ENCODE peak calls at places on chromosomes 11 and 22, in eight cellular contexts. L is lower lobe of right lung, Z is spleen, D is A549, I is adrenal gland, V is prostate gland, Q is Caco-2, O is right lobe of liver. Y is an unnamed sample.

GRCh38 chr11:107688322-107688918 is 23.4 kb downstream of the SLN start:
- DNase-seq in O (no peak), Q (no peak), Z (no peak), V (no peak), I (no peak), L (no peak), D (no peak), Y (no peak)

GRCh38 chr22:27135582-27135981 is 478.2 kb downstream of the MIAT start:
- DNase-seq in D (peak; percentile 78), Q (peak; percentile 41), V (no peak), L (no peak), I (no peak), O (no peak), Z (no peak), Y (no peak)

GRCh38 chr22:26922804-26923203 is 265.4 kb downstream of the MIAT start:
- DNase-seq in L (no peak), O (no peak), Q (no peak), V (no peak), I (no peak), D (no peak), Z (no peak), Y (no peak)

GRCh38 chr11:33000181-33000580 is 15.5 kb upstream of the DEPDC7 start:
- DNase-seq in I (no peak), V (no peak), O (no peak), Q (no peak), Z (no peak), L (no peak), D (no peak), Y (no peak)

GRCh38 chr11:16089481-16089880 is 266.9 kb downstream of the SOX6 start:
- DNase-seq in D (no peak), O (no peak), V (no peak), Q (no peak), I (no peak), L (no peak), Z (no peak), Y (no peak)

GRCh38 chr22:39215430-39216142 is 29.2 kb downstream of the PDGFB start:
- DNase-seq in D (peak; percentile 27), L (peak; percentile 37), I (no peak), Q (peak; percentile 23), V (no peak), Z (peak; percentile 61), O (no peak), Y (peak; percentile 32)

GRCh38 chr11:64333556-64333955 is 6.4 kb upstream of the CCDC88B start:
- DNase-seq in I (no peak), D (no peak), V (no peak), Q (no peak), O (no peak), Z (no peak), L (no peak), Y (no peak)

GRCh38 chr22:25167834-25168601 is 31.6 kb upstream of the CRYBB3 start:
- DNase-seq in O (peak; percentile 76), V (no peak), D (peak; percentile 16), I (no peak), Q (no peak), Z (peak; percentile 22), L (no peak), Y (no peak)

GRCh38 chr11:120893431-120894206 is 130.3 kb upstream of the TBCEL start:
- DNase-seq in D (no peak), L (no peak), I (no peak), Z (no peak), O (no peak), Q (no peak), V (no peak), Y (no peak)

GRCh38 chr11:95897731-95898130 is 26.2 kb downstream of the MTMR2 start:
- DNase-seq in I (peak; percentile 29), V (no peak), Q (no peak), Z (no peak), L (no peak), D (no peak), O (no peak), Y (no peak)

GRCh38 chr22:35728639-35729308 is 11.1 kb downstream of the APOL5 start:
- DNase-seq in Q (no peak), O (peak; percentile 72), Z (no peak), D (no peak), I (no peak), L (no peak), V (no peak), Y (no peak)

GRCh38 chr11:86955674-86956522 is 703 bp upstream of the FZD4 start:
- DNase-seq in O (peak; percentile 88), V (peak; percentile 79), L (peak; percentile 86), I (peak; percentile 86), Q (peak; percentile 95), D (peak; percentile 76), Z (peak; percentile 90), Y (peak; percentile 73)

GRCh38 chr11:1503708-1504104 is 17.1 kb upstream of the MOB2 start:
- DNase-seq in L (peak; percentile 69), V (peak; percentile 51), Q (no peak), D (no peak), Z (no peak), I (peak; percentile 68), O (peak; percentile 20), Y (no peak)

GRCh38 chr11:123301696-123302400 is 106.8 kb upstream of the CLMP start:
- DNase-seq in V (peak; percentile 30), O (peak; percentile 61), Z (peak; percentile 93), D (peak; percentile 29), L (peak; percentile 74), Q (peak; percentile 62), I (peak; percentile 70), Y (no peak)

GRCh38 chr11:132718711-132719641 is 813.3 kb downstream of the OPCML start:
- DNase-seq in L (no peak), I (no peak), V (no peak), O (peak; percentile 26), Q (no peak), D (no peak), Z (no peak), Y (no peak)

GRCh38 chr11:8333431-8334401 is 70.0 kb upstream of the LMO1 start:
- DNase-seq in V (no peak), I (no peak), O (no peak), Q (no peak), D (peak; percentile 23), Z (no peak), L (no peak), Y (peak; percentile 77)

GRCh38 chr22:44194569-44194968 is 13.8 kb downstream of the PARVG start:
- DNase-seq in V (no peak), I (no peak), D (no peak), Q (no peak), O (no peak), Z (no peak), L (no peak), Y (no peak)

GRCh38 chr22:44519895-44520294 is 21.9 kb upstream of the RTL6 start:
- DNase-seq in V (no peak), D (no peak), I (no peak), Q (no peak), Z (no peak), L (no peak), O (no peak), Y (no peak)

GRCh38 chr11:115709297-115709696 is 205.1 kb upstream of the CADM1 start:
- DNase-seq in O (no peak), D (no peak), Z (no peak), Q (no peak), I (no peak), L (no peak), V (no peak), Y (no peak)

GRCh38 chr11:27358306-27358705 is 4.7 kb downstream of the CCDC34 start:
- DNase-seq in Z (no peak), O (no peak), L (no peak), D (no peak), V (no peak), I (no peak), Q (no peak), Y (no peak)
- H3K4me3 ChIP-seq in Z (no peak overlapping the region), O (no peak overlapping the region), L (no peak overlapping the region), D (no peak overlapping the region), V (no peak overlapping the region), I (no peak overlapping the region), Q (no peak overlapping the region), Y (no peak overlapping the region)

GRCh38 chr22:30982501-30982900 is 13.4 kb downstream of the TUG1 start:
- DNase-seq in I (no peak), L (no peak), Q (no peak), O (no peak), Z (no peak), D (no peak), V (no peak), Y (no peak)

GRCh38 chr22:30984317-30984716 is 15.3 kb downstream of the TUG1 start:
- DNase-seq in V (no peak), Q (no peak), I (no peak), O (no peak), D (peak; percentile 13), Z (no peak), L (no peak), Y (no peak)

GRCh38 chr22:30979932-30980331 is 10.9 kb downstream of the TUG1 start:
- DNase-seq in Q (no peak), O (no peak), V (no peak), L (no peak), Z (no peak), I (no peak), D (no peak), Y (no peak)

DNA sequence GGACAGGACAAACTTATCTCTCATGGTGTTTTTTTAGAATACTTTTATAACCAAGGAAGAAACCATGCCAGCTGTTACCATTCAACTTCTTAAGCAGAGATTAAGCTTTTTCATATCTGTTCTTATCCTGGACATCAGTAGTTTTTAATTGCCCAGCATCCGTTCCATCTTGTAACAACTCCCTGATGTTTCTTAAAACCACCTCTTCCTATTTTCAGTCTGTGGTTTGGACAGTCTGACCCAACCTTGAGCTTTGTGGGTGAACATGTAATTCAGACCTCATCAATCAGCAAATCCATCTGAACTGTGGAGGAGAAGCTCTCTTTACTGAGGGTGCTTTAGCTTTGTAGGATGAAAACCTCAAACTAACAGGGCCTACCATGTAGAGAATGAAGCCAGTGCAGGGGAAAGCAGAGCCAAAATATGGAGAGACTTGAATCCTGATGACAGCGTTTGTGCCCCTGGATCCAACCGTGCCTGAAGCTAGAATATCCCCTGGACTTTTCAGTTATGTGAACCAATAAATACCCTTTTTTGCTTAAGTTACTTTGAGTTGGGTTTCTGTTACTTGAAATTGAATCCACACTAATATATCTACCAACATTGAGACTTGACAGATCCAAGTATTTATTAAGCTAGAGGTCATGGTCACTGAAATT is 9.4 kb downstream of the TUG1 start:
- DNase-seq in Z (no peak), L (no peak), Q (no peak), I (no peak), O (no peak), V (no peak), D (no peak), Y (no peak)
- H3K9me3 ChIP-seq in Z (peaks cover 6% of the 10 kb centered on the region), L (peaks cover 56% of the 10 kb centered on the region), Q (peaks cover 3% of the 10 kb centered on the region), I (peaks cover 26% of the 10 kb centered on the region), O (no peaks in the 10 kb centered on the region), V (no peaks in the 10 kb centered on the region), D (peaks cover 58% of the 10 kb centered on the region), Y (peaks cover 15% of the 10 kb centered on the region)

DNA sequence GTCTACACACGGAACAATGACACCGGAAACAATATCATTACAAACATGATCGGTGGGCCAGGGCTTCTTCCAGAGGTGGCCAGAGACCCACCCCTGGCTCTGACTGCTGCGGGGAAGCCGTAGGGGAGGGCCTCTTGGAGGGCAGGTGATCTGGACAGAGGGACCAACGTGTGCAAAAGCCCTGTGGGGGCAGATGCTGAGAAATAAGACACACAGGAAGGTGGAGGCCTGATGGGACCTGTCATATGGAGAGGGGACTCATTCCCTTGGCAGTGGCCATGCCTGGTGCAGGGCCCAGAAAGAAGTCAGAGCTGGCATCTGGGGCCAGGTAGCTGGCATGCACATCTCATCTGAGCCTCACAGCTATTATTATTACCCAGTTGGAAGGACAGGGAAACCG is 1.1 kb downstream of the ALDH3B2 start:
- DNase-seq in D (no peak), V (no peak), I (no peak), O (no peak), L (no peak), Z (no peak), Q (peak; percentile 31), Y (no peak)
- H3K4me3 ChIP-seq in D (no peak overlapping the region), V (no peak overlapping the region), I (no peak overlapping the region), O (no peak overlapping the region), L (no peak overlapping the region), Z (no peak overlapping the region), Q (no peak overlapping the region), Y (no peak overlapping the region)

GRCh38 chr22:50498322-50498861 is 9.1 kb downstream of the LMF2 start:
- DNase-seq in V (peak; percentile 66), D (peak; percentile 72), O (peak; percentile 68), Q (peak; percentile 88), L (peak; percentile 69), I (peak; percentile 76), Z (no peak), Y (no peak)
- H3K9me3 ChIP-seq in V (no peaks in the 10 kb centered on the region), D (no peaks in the 10 kb centered on the region), O (no peaks in the 10 kb centered on the region), Q (no peaks in the 10 kb centered on the region), L (no peaks in the 10 kb centered on the region), I (no peaks in the 10 kb centered on the region), Z (no peaks in the 10 kb centered on the region), Y (no peaks in the 10 kb centered on the region)

Y was measured in RWPE2.